ENCODE peak calls at places on chromosomes 12 and 14, in seven cellular contexts. One of them, this sample, is unnamed. For H3K27me3, the result is how much of the 10 kb centered on the place peaks cover.

GRCh38 chr12:10226086-10226485 is 13.4 kb downstream of the GABARAPL1 start:
- DNase-seq in heart left ventricle: no peak
- DNase-seq in ovary: no peak
- DNase-seq in uterus: no peak
- DNase-seq in colonic mucosa: no peak
- DNase-seq in gastrocnemius medialis: no peak
- DNase-seq in PC-9: no peak
- DNase-seq in this sample: no peak

GRCh38 chr12:103657331-103657730 is 70.3 kb downstream of the STAB2 start:
- DNase-seq in heart left ventricle: no peak
- DNase-seq in ovary: no peak
- DNase-seq in uterus: no peak
- DNase-seq in colonic mucosa: no peak
- DNase-seq in gastrocnemius medialis: no peak
- DNase-seq in PC-9: no peak
- DNase-seq in this sample: no peak

GRCh38 chr14:59301354-59301753 is 112.9 kb downstream of the DAAM1 start:
- DNase-seq in heart left ventricle: no peak
- DNase-seq in ovary: no peak
- DNase-seq in uterus: no peak
- DNase-seq in colonic mucosa: no peak
- DNase-seq in gastrocnemius medialis: no peak
- DNase-seq in PC-9: no peak
- DNase-seq in this sample: no peak

GRCh38 chr12:1914116-1914911 is 4.1 kb downstream of the CACNA2D4 start:
- DNase-seq in heart left ventricle: no peak
- DNase-seq in ovary: no peak
- DNase-seq in uterus: no peak
- DNase-seq in colonic mucosa: peak
- DNase-seq in gastrocnemius medialis: no peak
- DNase-seq in PC-9: no peak
- DNase-seq in this sample: no peak

GRCh38 chr14:21300892-21301291 is 21.0 kb downstream of the RPGRIP1 start:
- DNase-seq in heart left ventricle: peak
- DNase-seq in ovary: no peak
- DNase-seq in uterus: no peak
- DNase-seq in colonic mucosa: no peak
- DNase-seq in gastrocnemius medialis: no peak
- DNase-seq in PC-9: no peak
- DNase-seq in this sample: no peak

GRCh38 chr14:33951183-33951840 is 438 bp upstream of the EGLN3 start:
- DNase-seq in heart left ventricle: no peak
- DNase-seq in ovary: no peak
- DNase-seq in uterus: no peak
- DNase-seq in colonic mucosa: no peak
- DNase-seq in gastrocnemius medialis: no peak
- DNase-seq in PC-9: no peak
- DNase-seq in this sample: no peak

GRCh38 chr12:78321696-78322095 is 491.0 kb downstream of the NAV3 start:
- DNase-seq in heart left ventricle: no peak
- DNase-seq in ovary: no peak
- DNase-seq in uterus: no peak
- DNase-seq in colonic mucosa: no peak
- DNase-seq in gastrocnemius medialis: no peak
- DNase-seq in PC-9: no peak
- DNase-seq in this sample: no peak

GRCh38 chr14:87705439-87705896 is 287.5 kb downstream of the GALC start:
- DNase-seq in heart left ventricle: no peak
- DNase-seq in ovary: no peak
- DNase-seq in uterus: no peak
- DNase-seq in colonic mucosa: no peak
- DNase-seq in gastrocnemius medialis: no peak
- DNase-seq in PC-9: no peak
- DNase-seq in this sample: peak

GRCh38 chr12:122031342-122032216 is 9.9 kb downstream of the BCL7A start:
- DNase-seq in heart left ventricle: peak
- DNase-seq in ovary: no peak
- DNase-seq in uterus: no peak
- DNase-seq in colonic mucosa: peak
- DNase-seq in gastrocnemius medialis: no peak
- DNase-seq in PC-9: peak
- DNase-seq in this sample: no peak

GRCh38 chr12:112018571-112019237 is 5.5 kb downstream of the ERP29 start:
- DNase-seq in heart left ventricle: no peak
- DNase-seq in ovary: no peak
- DNase-seq in uterus: no peak
- DNase-seq in colonic mucosa: no peak
- DNase-seq in gastrocnemius medialis: no peak
- DNase-seq in PC-9: no peak
- DNase-seq in this sample: no peak

GRCh38 chr12:67002711-67003110 is 266.4 kb upstream of the CAND1 start:
- DNase-seq in heart left ventricle: no peak
- DNase-seq in ovary: no peak
- DNase-seq in uterus: no peak
- DNase-seq in colonic mucosa: no peak
- DNase-seq in gastrocnemius medialis: no peak
- DNase-seq in PC-9: no peak
- DNase-seq in this sample: peak

GRCh38 chr12:42382013-42382696 is 56.2 kb downstream of the PPHLN1 start:
- DNase-seq in heart left ventricle: no peak
- DNase-seq in ovary: no peak
- DNase-seq in uterus: no peak
- DNase-seq in colonic mucosa: no peak
- DNase-seq in gastrocnemius medialis: no peak
- DNase-seq in PC-9: no peak
- DNase-seq in this sample: no peak

GRCh38 chr14:69571879-69572633 is 2.6 kb downstream of the CCDC177 start:
- DNase-seq in heart left ventricle: no peak
- DNase-seq in ovary: peak
- DNase-seq in uterus: no peak
- DNase-seq in colonic mucosa: no peak
- DNase-seq in gastrocnemius medialis: no peak
- DNase-seq in PC-9: peak
- DNase-seq in this sample: no peak

GRCh38 chr14:52299692-52300278 is 14.3 kb upstream of the PTGER2 start:
- DNase-seq in heart left ventricle: no peak
- DNase-seq in ovary: no peak
- DNase-seq in uterus: no peak
- DNase-seq in colonic mucosa: no peak
- DNase-seq in gastrocnemius medialis: no peak
- DNase-seq in PC-9: no peak
- DNase-seq in this sample: no peak

GRCh38 chr12:110689002-110689600 is at the start of gene HVCN1:
- DNase-seq in heart left ventricle: peak
- DNase-seq in ovary: peak
- DNase-seq in uterus: peak
- DNase-seq in colonic mucosa: peak
- DNase-seq in gastrocnemius medialis: peak
- DNase-seq in PC-9: peak
- DNase-seq in this sample: no peak

GRCh38 chr12:120119395-120119973 is 2.9 kb upstream of the RAB35 start:
- DNase-seq in heart left ventricle: no peak
- DNase-seq in ovary: no peak
- DNase-seq in uterus: no peak
- DNase-seq in colonic mucosa: no peak
- DNase-seq in gastrocnemius medialis: no peak
- DNase-seq in PC-9: no peak
- DNase-seq in this sample: no peak

GRCh38 chr14:28652782-28653181 is 113.8 kb upstream of the FOXG1 start:
- DNase-seq in heart left ventricle: no peak
- DNase-seq in ovary: no peak
- DNase-seq in uterus: no peak
- DNase-seq in colonic mucosa: no peak
- DNase-seq in gastrocnemius medialis: no peak
- DNase-seq in PC-9: peak
- DNase-seq in this sample: no peak

GRCh38 chr12:92412931-92413685 is 267.5 kb upstream of the BTG1 start:
- DNase-seq in heart left ventricle: no peak
- DNase-seq in ovary: no peak
- DNase-seq in uterus: no peak
- DNase-seq in colonic mucosa: no peak
- DNase-seq in gastrocnemius medialis: no peak
- DNase-seq in PC-9: no peak
- DNase-seq in this sample: no peak

GRCh38 chr14:30180219-30180618 is 252.6 kb upstream of the PRKD1 start:
- DNase-seq in heart left ventricle: no peak
- DNase-seq in ovary: no peak
- DNase-seq in uterus: no peak
- DNase-seq in colonic mucosa: no peak
- DNase-seq in gastrocnemius medialis: no peak
- DNase-seq in PC-9: no peak
- DNase-seq in this sample: no peak

GRCh38 chr14:95034806-95035205 is 122.5 kb downstream of the DICER1 start:
- DNase-seq in heart left ventricle: no peak
- DNase-seq in ovary: no peak
- DNase-seq in uterus: no peak
- DNase-seq in colonic mucosa: peak
- DNase-seq in gastrocnemius medialis: no peak
- DNase-seq in PC-9: no peak
- DNase-seq in this sample: no peak

GRCh38 chr14:20989787-20990600 is at the start of gene METTL17:
- DNase-seq in heart left ventricle: peak
- DNase-seq in ovary: peak
- DNase-seq in uterus: peak
- DNase-seq in colonic mucosa: peak
- DNase-seq in gastrocnemius medialis: peak
- DNase-seq in PC-9: peak
- DNase-seq in this sample: peak

GRCh38 chr12:56721721-56722120 is 3.4 kb downstream of the NACA start:
- DNase-seq in heart left ventricle: no peak
- DNase-seq in ovary: no peak
- DNase-seq in uterus: no peak
- DNase-seq in colonic mucosa: no peak
- DNase-seq in gastrocnemius medialis: no peak
- DNase-seq in PC-9: no peak
- DNase-seq in this sample: no peak

GRCh38 chr12:76637807-76638206 is 78.2 kb upstream of the OSBPL8 start:
- DNase-seq in heart left ventricle: no peak
- DNase-seq in ovary: no peak
- DNase-seq in uterus: no peak
- DNase-seq in colonic mucosa: no peak
- DNase-seq in gastrocnemius medialis: no peak
- DNase-seq in PC-9: no peak
- DNase-seq in this sample: peak

GRCh38 chr12:82765971-82766705 is 79.4 kb downstream of the TMTC2 start:
- DNase-seq in heart left ventricle: no peak
- DNase-seq in ovary: no peak
- DNase-seq in uterus: no peak
- DNase-seq in colonic mucosa: no peak
- DNase-seq in gastrocnemius medialis: no peak
- DNase-seq in PC-9: no peak
- DNase-seq in this sample: no peak

GRCh38 chr14:68782091-68782981 is 10.5 kb downstream of the ZFP36L1 start:
- DNase-seq in heart left ventricle: no peak
- DNase-seq in ovary: peak
- DNase-seq in uterus: peak
- DNase-seq in colonic mucosa: no peak
- DNase-seq in gastrocnemius medialis: no peak
- DNase-seq in PC-9: no peak
- DNase-seq in this sample: no peak

DNA sequence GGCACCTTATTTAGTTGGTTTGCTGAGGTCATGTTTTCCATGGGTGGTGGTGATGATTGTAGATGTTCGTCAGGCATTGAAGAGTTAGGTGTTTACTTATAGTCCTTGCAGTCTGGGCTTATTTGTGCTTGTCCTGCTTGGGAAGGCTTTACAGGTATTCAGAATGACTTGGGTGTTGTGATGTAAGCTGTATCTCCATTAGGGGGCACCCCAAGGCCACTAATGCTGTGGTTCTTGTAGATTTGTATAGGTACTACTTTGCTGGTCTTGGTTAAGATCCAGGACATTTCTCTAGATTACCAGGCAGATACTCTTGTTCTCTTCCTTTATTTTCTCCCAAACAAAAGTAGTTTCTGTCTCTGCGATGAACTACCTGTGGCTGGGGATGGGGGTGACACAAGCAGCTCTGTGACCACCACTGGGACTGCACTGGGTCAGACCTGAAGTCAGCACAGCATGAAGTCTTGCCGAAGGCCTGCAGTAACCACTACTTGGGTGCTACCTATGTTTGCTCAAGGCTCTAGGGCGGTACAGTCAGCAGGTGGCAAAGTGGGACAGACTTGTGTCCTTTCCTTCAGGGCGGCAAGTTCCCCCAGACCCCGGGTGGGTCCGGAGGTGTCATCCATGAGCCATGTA is 35.8 kb upstream of the FBXO33 start:
- DNase-seq in heart left ventricle: no peak
- DNase-seq in ovary: no peak
- DNase-seq in uterus: no peak
- DNase-seq in colonic mucosa: no peak
- DNase-seq in gastrocnemius medialis: no peak
- DNase-seq in PC-9: peak
- DNase-seq in this sample: no peak
- TF ChIP-seq CTCF in heart left ventricle: no peak
- TF ChIP-seq CTCF in ovary: no peak
- TF ChIP-seq CTCF in uterus: no peak
- TF ChIP-seq CTCF in colonic mucosa: no peak
- TF ChIP-seq CTCF in gastrocnemius medialis: no peak
- TF ChIP-seq CTCF in PC-9: peak
- TF ChIP-seq CTCF in this sample: peak

GRCh38 chr12:107829271-107829670 is 54.8 kb downstream of the ASCL4 start:
- DNase-seq in heart left ventricle: no peak
- DNase-seq in ovary: no peak
- DNase-seq in uterus: no peak
- DNase-seq in colonic mucosa: no peak
- DNase-seq in gastrocnemius medialis: no peak
- DNase-seq in PC-9: no peak
- DNase-seq in this sample: no peak
- H3K4me3 ChIP-seq in heart left ventricle: no peak
- H3K4me3 ChIP-seq in ovary: no peak
- H3K4me3 ChIP-seq in uterus: no peak
- H3K4me3 ChIP-seq in colonic mucosa: no peak
- H3K4me3 ChIP-seq in gastrocnemius medialis: no peak
- H3K4me3 ChIP-seq in PC-9: no peak
- H3K4me3 ChIP-seq in this sample: no peak

DNA sequence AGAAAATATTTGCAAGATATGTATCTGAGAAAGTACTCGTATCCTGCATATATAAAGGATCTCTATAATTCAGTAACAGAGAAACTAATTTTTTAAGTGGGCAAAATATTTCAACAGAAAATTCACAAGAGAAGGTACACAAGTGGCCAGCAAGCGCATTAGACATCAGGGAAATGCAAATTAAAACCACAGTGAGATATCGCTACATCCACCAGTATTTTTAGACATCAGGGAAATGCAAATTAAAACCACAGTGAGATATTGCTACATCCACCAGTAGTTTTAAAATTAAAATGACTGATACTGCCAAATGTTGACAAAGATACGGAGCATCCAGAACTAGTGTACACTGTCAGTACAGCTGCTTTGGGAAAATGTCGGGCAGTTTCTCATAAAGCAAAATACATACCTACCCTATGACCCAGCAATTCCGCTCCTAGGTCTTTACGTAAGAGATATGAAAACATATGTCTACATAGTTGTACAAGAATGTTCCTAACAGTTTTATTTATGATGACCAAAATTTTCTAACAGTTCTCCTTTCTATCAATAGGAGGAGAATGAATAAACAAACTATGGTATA is 2.8 kb upstream of the KCNK13 start:
- DNase-seq in heart left ventricle: no peak
- DNase-seq in ovary: no peak
- DNase-seq in uterus: no peak
- DNase-seq in colonic mucosa: no peak
- DNase-seq in gastrocnemius medialis: no peak
- DNase-seq in PC-9: no peak
- DNase-seq in this sample: no peak
- H3K27me3 ChIP-seq in heart left ventricle: half or more
- H3K27me3 ChIP-seq in ovary: under half
- H3K27me3 ChIP-seq in uterus: under half
- H3K27me3 ChIP-seq in colonic mucosa: under half
- H3K27me3 ChIP-seq in gastrocnemius medialis: half or more
- H3K27me3 ChIP-seq in PC-9: under half
- H3K27me3 ChIP-seq in this sample: under half

GRCh38 chr12:38898001-38898684 is 7.2 kb downstream of the CPNE8 start:
- DNase-seq in heart left ventricle: no peak
- DNase-seq in ovary: no peak
- DNase-seq in uterus: no peak
- DNase-seq in colonic mucosa: no peak
- DNase-seq in gastrocnemius medialis: no peak
- DNase-seq in PC-9: no peak
- DNase-seq in this sample: no peak
- TF ChIP-seq CTCF in heart left ventricle: no peak
- TF ChIP-seq CTCF in ovary: no peak
- TF ChIP-seq CTCF in uterus: no peak
- TF ChIP-seq CTCF in colonic mucosa: no peak
- TF ChIP-seq CTCF in gastrocnemius medialis: no peak
- TF ChIP-seq CTCF in PC-9: no peak
- TF ChIP-seq CTCF in this sample: no peak